ENCODE peak calls at places on chromosome 2, in eight cellular contexts. G, H, A, Y, V, F, L and Z are unnamed samples.

GRCh38 chr2:169479257-169480078 is at the start of gene BBS5:
- DNase-seq in G (peak; percentile 46), H (peak; percentile 52), A (peak; percentile 59), Y (peak; percentile 87), V (peak; percentile 87), F (peak; percentile 65), L (peak; percentile 51), Z (peak; percentile 72)

GRCh38 chr2:3196716-3197115 is 180.9 kb downstream of the EIPR1 start:
- DNase-seq in G (no peak), H (no peak), A (no peak), Y (no peak), V (no peak), F (no peak), L (no peak), Z (no peak)

GRCh38 chr2:58918138-58918537 is 677.0 kb upstream of the FANCL start:
- DNase-seq in G (no peak), H (no peak), A (no peak), Y (no peak), V (no peak), F (no peak), L (no peak), Z (no peak)

GRCh38 chr2:109057686-109058085 is 68.7 kb upstream of the EDAR start:
- DNase-seq in G (no peak), H (no peak), A (no peak), Y (no peak), V (peak; percentile 64), F (no peak), L (no peak), Z (no peak)

GRCh38 chr2:157497603-157498314 is 53.9 kb upstream of the CYTIP start:
- DNase-seq in G (no peak), H (peak; percentile 23), A (peak; percentile 2), Y (peak; percentile 74), V (peak; percentile 25), F (peak; percentile 70), L (no peak), Z (peak; percentile 57)

GRCh38 chr2:107776333-107776732 is 50.4 kb upstream of the RGPD4 start:
- DNase-seq in G (no peak), H (no peak), A (no peak), Y (peak; percentile 66), V (no peak), F (no peak), L (no peak), Z (no peak)

GRCh38 chr2:221390846-221391245 is 181.3 kb downstream of the EPHA4 start:
- DNase-seq in G (no peak), H (no peak), A (no peak), Y (no peak), V (no peak), F (no peak), L (no peak), Z (no peak)

GRCh38 chr2:53787255-53787910 is 539 bp downstream of the ERLEC1 start:
- DNase-seq in G (peak; percentile 1), H (peak; percentile 21), A (no peak), Y (peak; percentile 32), V (peak; percentile 31), F (no peak), L (no peak), Z (peak; percentile 36)

GRCh38 chr2:229033816-229034215 is 237.3 kb downstream of the PID1 start:
- DNase-seq in G (no peak), H (no peak), A (no peak), Y (no peak), V (no peak), F (no peak), L (no peak), Z (no peak)

GRCh38 chr2:7773362-7773973 is 856.3 kb downstream of the RNF144A start:
- DNase-seq in G (no peak), H (peak; percentile 63), A (no peak), Y (no peak), V (peak; percentile 59), F (peak; percentile 46), L (no peak), Z (peak; percentile 89)

GRCh38 chr2:29223851-29224692 is 108.9 kb downstream of the CLIP4 start:
- DNase-seq in G (no peak), H (peak; percentile 72), A (no peak), Y (peak; percentile 76), V (no peak), F (peak; percentile 67), L (no peak), Z (peak; percentile 52)

GRCh38 chr2:164538250-164538866 is 82.9 kb downstream of the GRB14 start:
- DNase-seq in G (no peak), H (peak; percentile 34), A (peak; percentile 15), Y (no peak), V (no peak), F (peak; percentile 35), L (no peak), Z (peak; percentile 73)